ENCODE peak calls at places on chromosomes 5 and 9, in four cellular contexts. One of them, this sample, is unnamed.

GRCh38 chr9:93228453-93228852 is 44.5 kb downstream of the WNK2 start:
- DNase-seq in A549: no peak
- DNase-seq in H1: no peak
- DNase-seq in WTC11: no peak
- DNase-seq in this sample: no peak

GRCh38 chr9:76605271-76605670 is 146.3 kb downstream of the GCNT1 start:
- DNase-seq in WTC11: no peak
- DNase-seq in H1: no peak
- DNase-seq in A549: no peak
- DNase-seq in this sample: no peak

GRCh38 chr5:1005904-1006655 is 2.5 kb upstream of the NKD2 start:
- DNase-seq in A549: no peak
- DNase-seq in WTC11: peak
- DNase-seq in H1: peak
- DNase-seq in this sample: no peak

GRCh38 chr9:6229604-6230003 is 14.0 kb downstream of the IL33 start:
- DNase-seq in H1: no peak
- DNase-seq in WTC11: no peak
- DNase-seq in A549: peak
- DNase-seq in this sample: no peak

GRCh38 chr5:25489834-25490538 is 845.2 kb upstream of the CDH10 start:
- DNase-seq in WTC11: no peak
- DNase-seq in A549: peak
- DNase-seq in H1: no peak
- DNase-seq in this sample: no peak

GRCh38 chr5:95600557-95600956 is 19.3 kb upstream of the GPR150 start:
- DNase-seq in A549: no peak
- DNase-seq in WTC11: no peak
- DNase-seq in H1: no peak
- DNase-seq in this sample: no peak

GRCh38 chr9:137955586-137955985 is 78.0 kb downstream of the CACNA1B start:
- DNase-seq in A549: no peak
- DNase-seq in H1: no peak
- DNase-seq in WTC11: no peak
- DNase-seq in this sample: no peak

GRCh38 chr5:25028994-25029393 is 384.2 kb upstream of the CDH10 start:
- DNase-seq in WTC11: no peak
- DNase-seq in H1: no peak
- DNase-seq in A549: no peak
- DNase-seq in this sample: no peak

GRCh38 chr9:115167175-115167574 is 49.2 kb upstream of the TNC start:
- DNase-seq in WTC11: no peak
- DNase-seq in A549: no peak
- DNase-seq in H1: no peak
- DNase-seq in this sample: no peak

GRCh38 chr9:70065572-70065971 is 21.9 kb downstream of the MAMDC2 start:
- DNase-seq in A549: no peak
- DNase-seq in WTC11: no peak
- DNase-seq in H1: no peak
- DNase-seq in this sample: no peak

GRCh38 chr5:2140501-2140900 is 257.8 kb upstream of the IRX4 start:
- DNase-seq in H1: no peak
- DNase-seq in WTC11: no peak
- DNase-seq in A549: no peak
- DNase-seq in this sample: no peak

GRCh38 chr5:71640408-71640807 is 53.3 kb downstream of the MCCC2 start:
- DNase-seq in H1: no peak
- DNase-seq in WTC11: no peak
- DNase-seq in A549: no peak
- DNase-seq in this sample: no peak

GRCh38 chr5:122165574-122166021 is 36.3 kb downstream of the ZNF474 start:
- DNase-seq in WTC11: no peak
- DNase-seq in A549: peak
- DNase-seq in H1: no peak
- DNase-seq in this sample: no peak

GRCh38 chr9:18142964-18143363 is 331.0 kb upstream of the ADAMTSL1 start:
- DNase-seq in A549: no peak
- DNase-seq in H1: no peak
- DNase-seq in WTC11: peak
- DNase-seq in this sample: peak

GRCh38 chr9:7906783-7907182 is 107.2 kb upstream of the DMAC1 start:
- DNase-seq in A549: no peak
- DNase-seq in H1: no peak
- DNase-seq in WTC11: no peak
- DNase-seq in this sample: no peak

GRCh38 chr9:708556-709432 is 132.7 kb upstream of the DMRT1 start:
- DNase-seq in WTC11: no peak
- DNase-seq in A549: no peak
- DNase-seq in H1: no peak
- DNase-seq in this sample: peak

GRCh38 chr9:129835860-129836223 is 584 bp downstream of the USP20 start:
- DNase-seq in H1: no peak
- DNase-seq in WTC11: no peak
- DNase-seq in A549: no peak
- DNase-seq in this sample: no peak

GRCh38 chr9:16252631-16253030 is 617.8 kb downstream of the BNC2 start:
- DNase-seq in H1: no peak
- DNase-seq in WTC11: no peak
- DNase-seq in A549: no peak
- DNase-seq in this sample: no peak

GRCh38 chr9:133990366-133991210 is 1.5 kb downstream of the VAV2 start:
- DNase-seq in WTC11: peak
- DNase-seq in A549: peak
- DNase-seq in H1: no peak
- DNase-seq in this sample: no peak

GRCh38 chr5:56247596-56247995 is 14.5 kb upstream of the ANKRD55 start:
- DNase-seq in WTC11: no peak
- DNase-seq in H1: no peak
- DNase-seq in A549: no peak
- DNase-seq in this sample: no peak

GRCh38 chr9:108786756-108787663 is 68.8 kb downstream of the ACTL7B start:
- DNase-seq in H1: no peak
- DNase-seq in WTC11: no peak
- DNase-seq in A549: peak
- DNase-seq in this sample: peak

GRCh38 chr9:82404484-82405280 is 416.1 kb downstream of the SPATA31D1 start:
- DNase-seq in WTC11: no peak
- DNase-seq in A549: no peak
- DNase-seq in H1: no peak
- DNase-seq in this sample: no peak

GRCh38 chr9:5448016-5448415 is 2.3 kb upstream of the CD274 start:
- DNase-seq in A549: no peak
- DNase-seq in H1: no peak
- DNase-seq in WTC11: no peak
- DNase-seq in this sample: no peak

GRCh38 chr5:126961702-126962101 is 68.7 kb downstream of the MARCHF3 start:
- DNase-seq in WTC11: no peak
- DNase-seq in A549: no peak
- DNase-seq in H1: no peak
- DNase-seq in this sample: peak

GRCh38 chr5:151718653-151719052 is 31.9 kb upstream of the SPARC start:
- DNase-seq in A549: no peak
- DNase-seq in WTC11: no peak
- DNase-seq in H1: no peak
- DNase-seq in this sample: no peak

GRCh38 chr5:67346611-67347010 is 150.0 kb upstream of the CD180 start:
- DNase-seq in H1: no peak
- DNase-seq in WTC11: no peak
- DNase-seq in A549: no peak
- DNase-seq in this sample: no peak

GRCh38 chr5:111953351-111954127 is 196.5 kb upstream of the NREP start:
- DNase-seq in H1: no peak
- DNase-seq in A549: no peak
- DNase-seq in WTC11: no peak
- DNase-seq in this sample: no peak

GRCh38 chr5:88664630-88665029 is 218.4 kb downstream of the MEF2C start:
- DNase-seq in A549: no peak
- DNase-seq in WTC11: no peak
- DNase-seq in H1: no peak
- DNase-seq in this sample: no peak

GRCh38 chr9:135343136-135343535 is 136.4 kb upstream of the PPP1R26 start:
- DNase-seq in H1: no peak
- DNase-seq in A549: no peak
- DNase-seq in WTC11: peak
- DNase-seq in this sample: no peak

GRCh38 chr9:113636165-113636564 is 172.6 kb downstream of the RGS3 start:
- DNase-seq in H1: no peak
- DNase-seq in A549: no peak
- DNase-seq in WTC11: peak
- DNase-seq in this sample: peak

GRCh38 chr9:129242971-129243561 is 65.0 kb upstream of the IER5L start:
- DNase-seq in H1: no peak
- DNase-seq in A549: no peak
- DNase-seq in WTC11: no peak
- DNase-seq in this sample: no peak

GRCh38 chr5:9889511-9889910 is 259.4 kb upstream of the TAS2R1 start:
- DNase-seq in H1: no peak
- DNase-seq in A549: no peak
- DNase-seq in WTC11: no peak
- DNase-seq in this sample: no peak

GRCh38 chr5:107524111-107524510 is 146.6 kb downstream of the EFNA5 start:
- DNase-seq in H1: no peak
- DNase-seq in A549: no peak
- DNase-seq in WTC11: no peak
- DNase-seq in this sample: no peak

GRCh38 chr9:109972026-109973005 is 192.3 kb downstream of the PALM2AKAP2 start:
- DNase-seq in WTC11: no peak
- DNase-seq in H1: no peak
- DNase-seq in A549: no peak
- DNase-seq in this sample: peak

GRCh38 chr5:148831590-148832565 is 5.5 kb downstream of the ADRB2 start:
- DNase-seq in H1: no peak
- DNase-seq in A549: no peak
- DNase-seq in WTC11: no peak
- DNase-seq in this sample: peak

GRCh38 chr5:80189201-80189600 is 66.6 kb downstream of the SERINC5 start:
- DNase-seq in A549: no peak
- DNase-seq in H1: no peak
- DNase-seq in WTC11: no peak
- DNase-seq in this sample: no peak

DNA sequence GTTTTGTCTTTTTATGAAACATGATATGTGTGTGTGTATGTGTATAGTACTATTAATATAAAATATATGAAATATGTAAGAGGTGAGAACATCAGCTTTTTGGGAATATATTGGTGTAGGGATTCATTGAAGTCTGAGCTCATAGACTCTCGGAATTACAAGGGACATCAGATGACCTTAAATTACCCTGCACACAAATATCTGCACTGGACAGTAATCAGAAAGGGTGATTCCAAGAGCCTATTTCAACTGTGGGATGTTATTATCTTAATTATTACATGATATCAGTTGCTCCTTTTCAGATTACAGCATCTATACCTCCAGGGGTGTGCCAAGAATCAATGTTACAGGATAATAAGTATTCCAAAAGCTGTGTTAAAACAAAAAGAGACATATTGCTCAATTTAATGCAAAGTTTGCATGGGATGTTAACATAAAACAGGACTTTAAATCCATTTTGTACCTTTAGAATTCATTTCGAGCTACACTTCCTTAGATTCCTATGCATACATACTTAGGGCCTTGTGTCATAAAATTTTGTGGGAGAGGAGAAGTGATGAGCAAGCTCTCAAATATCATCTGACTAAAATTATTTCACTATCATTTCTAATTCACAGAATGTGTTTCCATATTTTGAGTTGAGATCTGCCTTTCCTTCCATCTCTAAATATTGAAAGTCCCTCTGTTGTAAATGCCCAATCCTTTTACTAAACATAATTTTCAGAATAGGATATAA is 365.2 kb downstream of the BRINP1 start:
- DNase-seq in A549: no peak
- DNase-seq in WTC11: no peak
- DNase-seq in H1: no peak
- DNase-seq in this sample: no peak
- TF ChIP-seq MAX in A549: no peak
- TF ChIP-seq MAX in WTC11: no peak
- TF ChIP-seq MAX in H1: no peak
- TF ChIP-seq MAX in this sample: no peak

GRCh38 chr9:126423022-126423708 is 96.5 kb downstream of the MVB12B start:
- DNase-seq in H1: no peak
- DNase-seq in A549: no peak
- DNase-seq in WTC11: no peak
- DNase-seq in this sample: no peak
- TF ChIP-seq MAX in H1: no peak
- TF ChIP-seq MAX in A549: no peak
- TF ChIP-seq MAX in WTC11: no peak
- TF ChIP-seq MAX in this sample: no peak

GRCh38 chr5:135310328-135310989 is 88.6 kb downstream of the MACROH2A1 start:
- DNase-seq in WTC11: no peak
- DNase-seq in H1: no peak
- DNase-seq in A549: no peak
- DNase-seq in this sample: no peak
- TF ChIP-seq MAX in WTC11: no peak
- TF ChIP-seq MAX in H1: no peak
- TF ChIP-seq MAX in A549: no peak
- TF ChIP-seq MAX in this sample: no peak

GRCh38 chr5:139177809-139178581 is 20.2 kb downstream of the SIL1 start:
- DNase-seq in WTC11: no peak
- DNase-seq in A549: no peak
- DNase-seq in H1: no peak
- DNase-seq in this sample: peak
- TF ChIP-seq MAX in WTC11: no peak
- TF ChIP-seq MAX in A549: no peak
- TF ChIP-seq MAX in H1: no peak
- TF ChIP-seq MAX in this sample: no peak

DNA sequence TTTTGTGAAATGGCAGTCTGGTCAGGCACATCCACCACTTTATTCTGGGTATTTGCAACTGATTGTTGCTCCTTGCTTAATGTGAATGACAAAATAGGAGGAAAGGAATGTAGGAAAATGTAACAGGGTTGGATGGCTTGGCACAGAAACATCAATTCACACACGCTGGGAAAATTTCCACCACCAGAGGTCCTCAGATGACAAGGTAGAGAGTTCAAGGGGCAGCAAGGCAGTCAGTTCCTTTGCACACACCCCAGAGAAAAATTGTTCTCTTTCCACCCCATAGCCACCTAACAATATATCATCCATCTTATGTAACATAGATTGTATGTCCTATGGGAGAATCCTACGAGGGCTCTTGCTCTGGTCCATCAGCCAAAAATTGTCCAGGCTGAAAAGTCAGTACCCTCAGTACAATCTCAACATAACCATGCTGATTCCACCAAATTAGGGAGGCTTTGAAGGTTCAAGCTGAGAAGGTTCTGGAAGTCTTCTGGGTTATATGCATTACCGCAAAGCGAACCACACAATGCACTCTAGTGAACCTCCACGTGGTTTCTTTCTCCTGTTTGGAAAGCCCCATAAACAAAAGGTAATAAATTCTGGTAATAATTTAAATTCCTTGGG is 42.1 kb upstream of the AGXT2 start:
- DNase-seq in A549: peak
- DNase-seq in H1: peak
- DNase-seq in WTC11: peak
- DNase-seq in this sample: peak
- TF ChIP-seq MAX in A549: no peak
- TF ChIP-seq MAX in H1: no peak
- TF ChIP-seq MAX in WTC11: no peak
- TF ChIP-seq MAX in this sample: peak

GRCh38 chr5:160438316-160439204 is 16.9 kb downstream of the PTTG1 start:
- DNase-seq in A549: peak
- DNase-seq in H1: peak
- DNase-seq in WTC11: peak
- DNase-seq in this sample: peak
- TF ChIP-seq MAX in A549: no peak
- TF ChIP-seq MAX in H1: no peak
- TF ChIP-seq MAX in WTC11: no peak
- TF ChIP-seq MAX in this sample: no peak